ENCODE peak calls at places on chromosomes 5 and 9, in six cellular contexts. One of them, this sample, is unnamed.

GRCh38 chr9:77433675-77434445 is 214.3 kb downstream of the GNA14 start:
- DNase-seq in kidney: peak; percentile 82
- DNase-seq in GM23248: peak; percentile 87
- DNase-seq in psoas muscle: peak; percentile 68
- DNase-seq in hepatocyte: peak; percentile 85
- DNase-seq in mesendoderm: peak; percentile 78
- DNase-seq in this sample: peak; percentile 44

GRCh38 chr9:135992486-135993408 is 31.6 kb upstream of the UBAC1 start:
- DNase-seq in GM23248: peak; percentile 87
- DNase-seq in kidney: peak; percentile 97
- DNase-seq in hepatocyte: peak; percentile 93
- DNase-seq in psoas muscle: peak; percentile 90
- DNase-seq in mesendoderm: peak; percentile 86
- DNase-seq in this sample: peak; percentile 73

GRCh38 chr9:19231126-19232035 is 888 bp downstream of the DENND4C start:
- DNase-seq in mesendoderm: peak; percentile 56
- DNase-seq in kidney: no peak
- DNase-seq in GM23248: peak; percentile 66
- DNase-seq in hepatocyte: peak; percentile 16
- DNase-seq in psoas muscle: peak; percentile 65
- DNase-seq in this sample: no peak

GRCh38 chr5:80153586-80154126 is 102.2 kb downstream of the SERINC5 start:
- DNase-seq in mesendoderm: no peak
- DNase-seq in kidney: no peak
- DNase-seq in psoas muscle: no peak
- DNase-seq in GM23248: no peak
- DNase-seq in hepatocyte: no peak
- DNase-seq in this sample: no peak

GRCh38 chr9:28024616-28025147 is 451.4 kb upstream of the C9orf72 start:
- DNase-seq in hepatocyte: no peak
- DNase-seq in GM23248: no peak
- DNase-seq in mesendoderm: peak; percentile 4
- DNase-seq in psoas muscle: no peak
- DNase-seq in kidney: no peak
- DNase-seq in this sample: no peak

GRCh38 chr9:73180373-73180772 is 28.7 kb downstream of the ANXA1 start:
- DNase-seq in GM23248: peak; percentile 83
- DNase-seq in kidney: no peak
- DNase-seq in hepatocyte: peak; percentile 35
- DNase-seq in psoas muscle: no peak
- DNase-seq in mesendoderm: no peak
- DNase-seq in this sample: no peak

GRCh38 chr9:101417389-101417788 is 18.2 kb downstream of the ALDOB start:
- DNase-seq in kidney: no peak
- DNase-seq in psoas muscle: no peak
- DNase-seq in GM23248: no peak
- DNase-seq in mesendoderm: no peak
- DNase-seq in hepatocyte: no peak
- DNase-seq in this sample: no peak

GRCh38 chr5:138706655-138707480 is 46.4 kb upstream of the CTNNA1 start:
- DNase-seq in psoas muscle: peak; percentile 59
- DNase-seq in GM23248: peak; percentile 92
- DNase-seq in mesendoderm: peak; percentile 66
- DNase-seq in hepatocyte: peak; percentile 42
- DNase-seq in kidney: no peak
- DNase-seq in this sample: no peak

GRCh38 chr9:133850161-133850560 is 112.0 kb upstream of the SARDH start:
- DNase-seq in hepatocyte: no peak
- DNase-seq in mesendoderm: no peak
- DNase-seq in kidney: no peak
- DNase-seq in psoas muscle: no peak
- DNase-seq in GM23248: no peak
- DNase-seq in this sample: no peak
- H3K4me1 ChIP-seq in hepatocyte: peaks cover 2% of the 10 kb centered on the region
- H3K4me1 ChIP-seq in mesendoderm: no peaks in the 10 kb centered on the region
- H3K4me1 ChIP-seq in kidney: peaks cover 5% of the 10 kb centered on the region
- H3K4me1 ChIP-seq in psoas muscle: no peaks in the 10 kb centered on the region
- H3K4me1 ChIP-seq in GM23248: no peaks in the 10 kb centered on the region
- H3K4me1 ChIP-seq in this sample: no peaks in the 10 kb centered on the region

GRCh38 chr9:129624947-129625346 is 1.0 kb upstream of the NTMT1 start:
- DNase-seq in psoas muscle: no peak
- DNase-seq in mesendoderm: no peak
- DNase-seq in kidney: no peak
- DNase-seq in hepatocyte: no peak
- DNase-seq in GM23248: no peak
- DNase-seq in this sample: peak; percentile 72
- H3K27ac ChIP-seq in psoas muscle: no peak overlapping the region
- H3K27ac ChIP-seq in mesendoderm: no peak overlapping the region
- H3K27ac ChIP-seq in kidney: no peak overlapping the region
- H3K27ac ChIP-seq in hepatocyte: no peak overlapping the region
- H3K27ac ChIP-seq in GM23248: no peak overlapping the region
- H3K27ac ChIP-seq in this sample: peak overlapping the region; percentile 94

DNA sequence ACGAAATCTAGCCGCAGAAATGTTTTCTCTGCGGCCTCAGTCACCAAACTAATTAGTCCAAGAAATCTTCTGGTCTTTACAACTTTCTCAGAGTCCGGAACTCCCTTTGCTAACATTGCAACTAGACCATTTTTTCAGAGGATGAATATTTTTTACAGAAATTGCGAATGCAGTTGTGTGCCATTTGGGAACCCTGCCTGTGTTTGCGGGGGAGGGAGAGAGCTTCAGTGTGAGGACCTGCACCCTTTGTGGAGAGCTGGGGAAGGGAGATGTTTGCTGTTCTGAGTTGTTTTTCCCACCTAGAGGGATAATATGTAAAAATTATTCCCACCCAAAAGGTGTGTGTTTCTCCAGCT is 2.1 kb downstream of the IRX1 start:
- DNase-seq in GM23248: peak; percentile 58
- DNase-seq in psoas muscle: no peak
- DNase-seq in hepatocyte: no peak
- DNase-seq in kidney: no peak
- DNase-seq in mesendoderm: peak; percentile 17
- DNase-seq in this sample: no peak
- H3K4me3 ChIP-seq in GM23248: peak overlapping the region; percentile 84
- H3K4me3 ChIP-seq in psoas muscle: no peak overlapping the region
- H3K4me3 ChIP-seq in hepatocyte: no peak overlapping the region
- H3K4me3 ChIP-seq in kidney: peak overlapping the region; percentile 18
- H3K4me3 ChIP-seq in mesendoderm: no peak overlapping the region
- H3K4me3 ChIP-seq in this sample: no peak overlapping the region

GRCh38 chr9:92745881-92746280 is 18.8 kb downstream of the BICD2 start:
- DNase-seq in mesendoderm: no peak
- DNase-seq in GM23248: no peak
- DNase-seq in psoas muscle: no peak
- DNase-seq in hepatocyte: no peak
- DNase-seq in kidney: no peak
- DNase-seq in this sample: no peak

GRCh38 chr9:92746567-92747458 is 17.8 kb downstream of the BICD2 start:
- DNase-seq in kidney: peak; percentile 37
- DNase-seq in hepatocyte: no peak
- DNase-seq in mesendoderm: no peak
- DNase-seq in GM23248: peak; percentile 61
- DNase-seq in psoas muscle: no peak
- DNase-seq in this sample: no peak

GRCh38 chr9:92749071-92749933 is 15.3 kb downstream of the BICD2 start:
- DNase-seq in psoas muscle: no peak
- DNase-seq in hepatocyte: no peak
- DNase-seq in mesendoderm: no peak
- DNase-seq in GM23248: no peak
- DNase-seq in kidney: peak; percentile 63
- DNase-seq in this sample: no peak

GRCh38 chr9:92748233-92748497 is 16.5 kb downstream of the BICD2 start:
- DNase-seq in psoas muscle: no peak
- DNase-seq in mesendoderm: no peak
- DNase-seq in hepatocyte: no peak
- DNase-seq in kidney: no peak
- DNase-seq in GM23248: no peak
- DNase-seq in this sample: no peak

DNA sequence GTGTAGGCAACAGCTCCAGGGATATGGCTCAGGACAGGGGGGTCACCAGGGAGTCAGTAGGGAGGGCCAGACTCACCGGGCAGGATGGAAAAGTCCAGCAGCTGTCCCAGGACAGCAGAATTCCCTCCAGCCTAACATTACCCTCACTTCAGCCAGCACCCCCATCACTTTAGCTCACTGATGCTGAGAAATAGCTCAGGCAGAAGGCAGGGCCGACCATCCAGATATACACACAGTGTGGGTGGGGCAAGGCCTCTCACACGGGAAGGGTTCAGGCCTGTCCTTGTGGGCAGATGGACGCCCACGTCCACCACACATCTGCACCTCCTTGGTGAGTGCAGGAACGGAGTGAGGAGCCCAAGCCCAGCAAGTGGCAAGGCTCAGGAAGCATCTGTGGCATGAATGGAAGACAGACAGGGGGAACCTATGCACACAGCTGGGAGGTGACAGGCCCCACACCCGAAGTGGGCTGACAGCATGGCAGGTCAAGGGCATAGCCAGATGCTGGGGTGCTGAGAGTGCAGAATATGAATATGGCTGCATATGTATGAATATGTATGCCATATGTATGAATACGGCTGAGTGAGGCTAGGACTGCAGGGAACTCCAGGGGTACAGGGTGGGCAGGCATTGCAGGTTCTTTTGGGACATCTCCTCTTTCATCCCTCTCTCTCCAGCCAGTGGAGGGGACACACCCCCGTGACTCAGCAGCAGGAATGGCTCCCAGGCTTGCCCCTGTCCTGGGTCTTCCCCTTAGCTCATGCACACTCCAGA is 17.0 kb downstream of the BICD2 start:
- DNase-seq in hepatocyte: no peak
- DNase-seq in mesendoderm: no peak
- DNase-seq in GM23248: peak; percentile 74
- DNase-seq in kidney: peak; percentile 51
- DNase-seq in psoas muscle: no peak
- DNase-seq in this sample: no peak
- H3K4me1 ChIP-seq in hepatocyte: no peaks in the 10 kb centered on the region
- H3K4me1 ChIP-seq in mesendoderm: peaks cover 19% of the 10 kb centered on the region
- H3K4me1 ChIP-seq in GM23248: peaks cover 27% of the 10 kb centered on the region
- H3K4me1 ChIP-seq in kidney: peaks cover 21% of the 10 kb centered on the region
- H3K4me1 ChIP-seq in psoas muscle: peaks cover 56% of the 10 kb centered on the region
- H3K4me1 ChIP-seq in this sample: peaks cover 17% of the 10 kb centered on the region

GRCh38 chr9:14221558-14221957 is 92.4 kb downstream of the NFIB start:
- DNase-seq in psoas muscle: no peak
- DNase-seq in kidney: no peak
- DNase-seq in mesendoderm: peak; percentile 53
- DNase-seq in hepatocyte: no peak
- DNase-seq in GM23248: peak; percentile 84
- DNase-seq in this sample: no peak

GRCh38 chr9:14219865-14220655 is 93.9 kb downstream of the NFIB start:
- DNase-seq in psoas muscle: no peak
- DNase-seq in GM23248: no peak
- DNase-seq in kidney: no peak
- DNase-seq in hepatocyte: no peak
- DNase-seq in mesendoderm: no peak
- DNase-seq in this sample: no peak

GRCh38 chr9:14222149-14222835 is 91.6 kb downstream of the NFIB start:
- DNase-seq in mesendoderm: peak; percentile 49
- DNase-seq in hepatocyte: no peak
- DNase-seq in GM23248: no peak
- DNase-seq in kidney: no peak
- DNase-seq in psoas muscle: no peak
- DNase-seq in this sample: no peak

GRCh38 chr9:14223081-14223480 is 90.9 kb downstream of the NFIB start:
- DNase-seq in psoas muscle: no peak
- DNase-seq in mesendoderm: no peak
- DNase-seq in hepatocyte: no peak
- DNase-seq in GM23248: no peak
- DNase-seq in kidney: no peak
- DNase-seq in this sample: no peak

GRCh38 chr9:14221119-14221518 is 92.8 kb downstream of the NFIB start:
- DNase-seq in kidney: no peak
- DNase-seq in GM23248: no peak
- DNase-seq in hepatocyte: no peak
- DNase-seq in psoas muscle: no peak
- DNase-seq in mesendoderm: no peak
- DNase-seq in this sample: no peak
- H3K27ac ChIP-seq in kidney: peak overlapping the region; percentile 29
- H3K27ac ChIP-seq in GM23248: no peak overlapping the region
- H3K27ac ChIP-seq in hepatocyte: no peak overlapping the region
- H3K27ac ChIP-seq in psoas muscle: peak overlapping the region; percentile 73
- H3K27ac ChIP-seq in mesendoderm: no peak overlapping the region
- H3K27ac ChIP-seq in this sample: no peak overlapping the region

GRCh38 chr5:141101059-141101458 is 786 bp downstream of the PCDHB3 start:
- DNase-seq in kidney: peak; percentile 37
- DNase-seq in mesendoderm: no peak
- DNase-seq in psoas muscle: no peak
- DNase-seq in GM23248: no peak
- DNase-seq in hepatocyte: no peak
- DNase-seq in this sample: no peak
- H3K4me3 ChIP-seq in kidney: peak overlapping the region; percentile 55
- H3K4me3 ChIP-seq in mesendoderm: no peak overlapping the region
- H3K4me3 ChIP-seq in psoas muscle: peak overlapping the region; percentile 55
- H3K4me3 ChIP-seq in GM23248: no peak overlapping the region
- H3K4me3 ChIP-seq in hepatocyte: no peak overlapping the region
- H3K4me3 ChIP-seq in this sample: no peak overlapping the region

GRCh38 chr5:175690025-175690424 is 32.2 kb downstream of the HRH2 start:
- DNase-seq in kidney: peak; percentile 52
- DNase-seq in psoas muscle: peak; percentile 15
- DNase-seq in mesendoderm: no peak
- DNase-seq in GM23248: no peak
- DNase-seq in hepatocyte: no peak
- DNase-seq in this sample: no peak
- H3K4me1 ChIP-seq in kidney: no peaks in the 10 kb centered on the region
- H3K4me1 ChIP-seq in psoas muscle: no peaks in the 10 kb centered on the region
- H3K4me1 ChIP-seq in mesendoderm: peaks cover 8% of the 10 kb centered on the region
- H3K4me1 ChIP-seq in GM23248: no peaks in the 10 kb centered on the region
- H3K4me1 ChIP-seq in hepatocyte: no peaks in the 10 kb centered on the region
- H3K4me1 ChIP-seq in this sample: no peaks in the 10 kb centered on the region

GRCh38 chr5:149445343-149445738 is 66.2 kb upstream of the IL17B start:
- DNase-seq in hepatocyte: no peak
- DNase-seq in psoas muscle: no peak
- DNase-seq in GM23248: no peak
- DNase-seq in kidney: no peak
- DNase-seq in mesendoderm: no peak
- DNase-seq in this sample: no peak
- H3K27ac ChIP-seq in hepatocyte: peak overlapping the region; percentile 86
- H3K27ac ChIP-seq in psoas muscle: peak overlapping the region; percentile 59
- H3K27ac ChIP-seq in GM23248: peak overlapping the region; percentile 92
- H3K27ac ChIP-seq in kidney: peak overlapping the region; percentile 56
- H3K27ac ChIP-seq in mesendoderm: no peak overlapping the region
- H3K27ac ChIP-seq in this sample: no peak overlapping the region

This sample was measured in CD4-positive, CD25-positive, alpha-beta regulatory T cell.